ENCODE peak calls at places on chromosomes 1 and 21, in ten cellular contexts. D is GM04503, E is GM03348, Z is Kasumi-1, I is lower leg skin, V is anterior cingulate cortex, J is GM20000, C is NCI-H69, R is HTR-8/SVneo, G is lung microvascular endothelial cell. W is an unnamed sample.
A peak's percentile ranks its signal among the peaks of the same experiment; 100 is the strongest.

GRCh38 chr1:96688737-96689136 is 32.8 kb upstream of the PTBP2 start:
- DNase-seq in D (no peak), E (no peak), Z (peak; percentile 34), I (no peak), V (no peak), J (no peak), C (peak; percentile 74), R (no peak), G (peak; percentile 6), W (no peak)

GRCh38 chr1:12065872-12066271 is 2.8 kb downstream of the TNFRSF8 start:
- DNase-seq in D (no peak), E (no peak), Z (no peak), I (no peak), V (no peak), J (no peak), C (no peak), R (no peak), G (no peak), W (no peak)

GRCh38 chr21:30831194-30831765 is 1.7 kb upstream of the KRTAP7-1 start:
- DNase-seq in D (no peak), E (no peak), Z (peak; percentile 49), I (no peak), V (no peak), J (peak; percentile 20), C (peak; percentile 31), R (no peak), G (peak; percentile 5), W (peak; percentile 17)

GRCh38 chr1:216330262-216330661 is 93.0 kb downstream of the USH2A start:
- DNase-seq in D (no peak), E (no peak), Z (no peak), I (no peak), V (no peak), J (no peak), C (no peak), R (peak; percentile 15), G (no peak), W (no peak)

GRCh38 chr1:199009447-199009846 is 370.6 kb downstream of the PTPRC start:
- DNase-seq in D (no peak), E (no peak), Z (peak; percentile 63), I (no peak), V (no peak), J (peak; percentile 23), C (no peak), R (no peak), G (no peak), W (no peak)

GRCh38 chr1:179754031-179754624 is 11.0 kb downstream of the FAM163A start:
- DNase-seq in D (peak; percentile 55), E (peak; percentile 47), Z (no peak), I (no peak), V (no peak), J (no peak), C (no peak), R (peak; percentile 63), G (no peak), W (peak; percentile 46)

GRCh38 chr1:21216835-21217811 is 40.4 kb upstream of the EIF4G3 start:
- DNase-seq in D (no peak), E (peak; percentile 58), Z (peak; percentile 17), I (peak; percentile 28), V (no peak), J (peak; percentile 73), C (peak; percentile 58), R (peak; percentile 21), G (peak; percentile 69), W (peak; percentile 63)

GRCh38 chr1:243939167-243939848 is 89.3 kb upstream of the AKT3 start:
- DNase-seq in D (no peak), E (peak; percentile 29), Z (peak; percentile 11), I (no peak), V (no peak), J (no peak), C (peak; percentile 56), R (no peak), G (peak; percentile 40), W (no peak)

GRCh38 chr1:81430955-81431646 is 369.6 kb upstream of the ADGRL2 start:
- DNase-seq in D (no peak), E (no peak), Z (no peak), I (no peak), V (no peak), J (no peak), C (no peak), R (no peak), G (no peak), W (no peak)

GRCh38 chr1:85822696-85823095 is 114.5 kb upstream of the ZNHIT6 start:
- DNase-seq in D (no peak), E (no peak), Z (no peak), I (no peak), V (no peak), J (no peak), C (no peak), R (no peak), G (peak; percentile 1), W (peak; percentile 2)

W was measured in epithelial cell of esophagus.